ENCODE peak calls at places on chromosome 2, in five cellular contexts. U is spleen, R is right atrium auricular region, Y is GM10248, L is neural progenitor cell. Z is an unnamed sample.

GRCh38 chr2:9909106-9909505 is 42.4 kb upstream of the GRHL1 start:
- DNase-seq in U (no peak), R (no peak), Y (no peak), L (no peak), Z (no peak)

GRCh38 chr2:172931923-172932520 is 143.6 kb upstream of the MAP3K20 start:
- DNase-seq in U (no peak), R (peak), Y (peak), L (peak), Z (peak)

GRCh38 chr2:11750422-11750821 is 4.0 kb downstream of the LPIN1 start:
- DNase-seq in U (no peak), R (no peak), Y (peak), L (no peak), Z (no peak)

GRCh38 chr2:98634406-98635092 is 26.2 kb downstream of the UNC50 start:
- DNase-seq in U (no peak), R (no peak), Y (no peak), L (peak), Z (peak)

GRCh38 chr2:119174216-119174992 is 15.9 kb upstream of the C1QL2 start:
- DNase-seq in U (peak), R (no peak), Y (peak), L (peak), Z (peak)

GRCh38 chr2:111897924-111898702 is at the start of gene MERTK:
- DNase-seq in U (peak), R (peak), Y (peak), L (peak), Z (peak)

GRCh38 chr2:113041871-113042270 is 10.8 kb downstream of the IL36B start:
- DNase-seq in U (no peak), R (no peak), Y (no peak), L (no peak), Z (no peak)

GRCh38 chr2:196987654-196988364 is 61.3 kb upstream of the PGAP1 start:
- DNase-seq in U (no peak), R (peak), Y (peak), L (peak), Z (no peak)

GRCh38 chr2:28956890-28957289 is 24.2 kb upstream of the TOGARAM2 start:
- DNase-seq in U (no peak), R (no peak), Y (no peak), L (no peak), Z (no peak)

GRCh38 chr2:30323499-30323898 is 92.2 kb downstream of the LBH start:
- DNase-seq in U (no peak), R (no peak), Y (no peak), L (no peak), Z (no peak)

GRCh38 chr2:10579441-10580169 is 110.2 kb downstream of the NOL10 start:
- DNase-seq in U (no peak), R (no peak), Y (no peak), L (no peak), Z (no peak)

GRCh38 chr2:112065966-112066365 is 10.9 kb downstream of the TMEM87B start:
- DNase-seq in U (no peak), R (no peak), Y (no peak), L (no peak), Z (no peak)

GRCh38 chr2:88692187-88692586 is 714 bp downstream of the RPIA start:
- DNase-seq in U (peak), R (no peak), Y (peak), L (no peak), Z (peak)

GRCh38 chr2:199606193-199606780 is 148.5 kb upstream of the SATB2 start:
- DNase-seq in U (no peak), R (no peak), Y (no peak), L (peak), Z (no peak)
- TF ChIP-seq CTCF in U (no peak), R (no peak), Y (no peak), L (peak), Z (peak)

GRCh38 chr2:222315443-222316121 is 16.8 kb upstream of the PAX3 start:
- DNase-seq in U (no peak), R (no peak), Y (no peak), L (no peak), Z (peak)
- TF ChIP-seq CTCF in U (no peak), R (no peak), Y (peak), L (peak), Z (peak)

GRCh38 chr2:44389895-44390294 is 28.1 kb downstream of the CAMKMT start:
- DNase-seq in U (no peak), R (no peak), Y (no peak), L (no peak), Z (no peak)
- TF ChIP-seq CTCF in U (no peak), R (peak), Y (no peak), L (peak), Z (no peak)

DNA sequence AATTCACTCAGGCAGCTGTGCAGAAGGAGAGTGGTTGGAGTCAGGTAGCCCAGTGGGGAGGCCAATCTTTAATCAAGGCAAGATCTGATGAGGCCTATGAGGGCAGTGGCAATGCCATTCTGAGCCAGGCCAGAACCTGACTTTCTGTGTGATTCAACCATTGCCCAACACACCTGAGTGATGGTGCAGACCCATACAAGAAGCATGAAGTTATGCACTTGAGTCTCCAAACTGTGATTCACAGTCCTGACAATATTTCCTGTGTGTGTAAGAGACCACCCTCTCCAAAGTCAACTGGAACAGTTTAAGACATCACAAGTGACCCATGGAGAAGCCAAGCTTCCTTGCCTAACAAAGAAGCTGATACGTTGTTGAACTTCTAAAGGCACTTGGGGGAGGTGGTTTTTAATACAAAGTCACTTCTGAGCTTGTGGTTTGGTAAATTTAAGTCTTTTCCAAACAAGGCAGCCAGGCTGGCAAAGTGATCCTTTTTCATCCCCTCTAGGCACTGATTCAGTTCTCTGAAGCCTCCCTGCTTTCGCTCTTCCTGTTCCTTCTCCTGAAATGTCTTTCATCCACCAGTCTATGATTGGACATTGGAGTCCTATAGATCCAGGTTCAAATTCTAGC is 49.0 kb downstream of the VSNL1 start:
- DNase-seq in U (no peak), R (no peak), Y (no peak), L (no peak), Z (no peak)
- TF ChIP-seq CTCF in U (no peak), R (no peak), Y (no peak), L (no peak), Z (no peak)

DNA sequence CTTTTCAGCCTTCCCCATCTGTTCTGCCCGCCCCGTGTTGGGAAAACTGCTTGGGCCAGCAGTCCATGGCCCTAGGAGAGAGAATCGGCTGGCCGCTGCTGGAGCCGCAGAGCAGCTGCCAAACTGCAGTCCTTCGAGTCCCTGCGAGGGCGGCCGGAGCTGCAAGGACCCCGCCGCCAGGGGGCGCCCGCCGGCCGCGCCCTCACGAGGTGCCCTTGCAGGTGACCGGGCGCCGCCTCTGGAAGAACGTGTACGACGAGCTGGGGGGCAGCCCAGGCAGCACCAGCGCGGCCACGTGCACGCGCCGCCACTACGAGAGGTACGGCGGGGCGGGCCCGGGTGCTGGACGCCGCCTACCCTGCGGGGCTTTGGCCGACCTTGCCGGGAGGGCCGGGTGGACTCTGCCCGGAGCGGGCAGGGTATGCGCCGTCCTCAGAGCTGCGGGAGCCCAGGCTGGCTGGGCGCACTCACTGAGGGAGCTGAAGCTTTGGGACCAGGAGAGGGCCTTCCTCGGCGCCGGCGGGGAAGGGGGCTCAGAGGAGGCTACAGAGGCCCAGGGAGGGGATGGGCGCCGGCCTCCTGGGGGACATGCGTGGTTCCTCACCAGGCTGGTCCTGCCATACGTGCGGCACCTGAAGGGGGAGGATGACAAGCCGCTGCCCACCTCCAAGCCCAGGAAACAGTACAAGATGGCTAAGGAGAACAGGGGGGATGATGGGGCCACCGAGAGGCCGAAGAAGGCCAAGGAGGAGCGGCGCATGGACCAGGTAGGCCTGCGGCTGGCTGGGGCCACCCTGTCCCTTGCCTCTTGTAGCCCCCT is 13.6 kb downstream of the ARID5A start:
- DNase-seq in U (peak), R (no peak), Y (no peak), L (peak), Z (no peak)
- TF ChIP-seq CTCF in U (no peak), R (peak), Y (no peak), L (peak), Z (peak)

GRCh38 chr2:41496908-41497307 is 550.9 kb upstream of the PKDCC start:
- DNase-seq in U (no peak), R (no peak), Y (no peak), L (no peak), Z (no peak)
- TF ChIP-seq CTCF in U (no peak), R (no peak), Y (no peak), L (peak), Z (no peak)

DNA sequence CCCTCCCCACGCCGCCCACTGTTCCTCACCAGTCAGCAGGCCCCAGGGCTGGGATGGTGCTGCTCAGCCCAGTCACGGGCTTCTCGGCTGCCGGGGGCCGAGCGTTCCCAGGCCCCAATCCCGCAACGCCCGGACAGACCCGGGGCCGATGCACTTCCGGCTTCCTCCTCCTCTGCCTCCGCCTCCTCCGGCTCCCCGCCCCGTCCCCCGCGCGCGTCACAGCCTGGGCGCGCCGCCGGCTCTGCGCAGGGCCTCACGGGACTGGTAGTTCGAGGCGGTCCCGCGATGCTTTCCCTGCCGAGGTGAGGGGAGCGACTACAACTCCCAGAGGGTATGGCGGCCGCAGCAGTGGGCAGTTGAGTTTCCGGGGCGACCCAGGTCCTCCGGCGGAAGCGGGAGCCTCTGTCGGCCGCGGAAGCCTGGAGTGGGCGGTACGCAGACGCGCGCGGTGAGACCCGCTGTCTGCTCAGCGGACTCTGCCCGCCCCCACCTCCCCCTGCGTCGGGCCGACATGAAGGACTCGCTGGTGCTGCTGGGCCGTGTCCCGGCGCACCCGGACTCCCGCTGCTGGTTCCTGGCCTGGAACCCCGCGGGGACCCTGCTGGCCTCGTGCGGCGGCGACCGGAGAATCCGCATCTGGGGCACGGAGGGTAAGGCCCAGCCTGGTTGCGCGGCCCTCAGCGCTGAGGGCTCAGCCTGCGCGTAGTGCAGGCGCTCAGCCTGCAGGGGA is at the start of the genes CIAO1 and TMEM127:
- DNase-seq in U (peak), R (peak), Y (peak), L (peak), Z (peak)
- TF ChIP-seq CTCF in U (peak), R (no peak), Y (peak), L (peak), Z (peak)